ENCODE peak calls at places on chromosomes 12 and 14, in four cellular contexts. One of them, this sample, is unnamed.

GRCh38 chr14:63418020-63418419 is 99.3 kb upstream of the GPHB5 start:
- DNase-seq in trophoblast cell: no peak
- DNase-seq in neuronal stem cell: no peak
- DNase-seq in H1: no peak
- DNase-seq in this sample: no peak

GRCh38 chr14:26595922-26596721 is 1.7 kb downstream of the NOVA1 start:
- DNase-seq in trophoblast cell: no peak
- DNase-seq in neuronal stem cell: no peak
- DNase-seq in H1: no peak
- DNase-seq in this sample: peak; percentile 29

GRCh38 chr12:40325349-40325960 is 100.7 kb downstream of the LRRK2 start:
- DNase-seq in trophoblast cell: peak; percentile 58
- DNase-seq in neuronal stem cell: no peak
- DNase-seq in H1: no peak
- DNase-seq in this sample: peak; percentile 14

GRCh38 chr12:64946132-64946829 is 121.8 kb downstream of the TBC1D30 start:
- DNase-seq in trophoblast cell: no peak
- DNase-seq in neuronal stem cell: peak; percentile 11
- DNase-seq in H1: no peak
- DNase-seq in this sample: peak; percentile 11

GRCh38 chr12:89346741-89347324 is 5.5 kb downstream of the DUSP6 start:
- DNase-seq in trophoblast cell: peak; percentile 16
- DNase-seq in neuronal stem cell: no peak
- DNase-seq in H1: no peak
- DNase-seq in this sample: peak; percentile 85

GRCh38 chr14:61511558-61511924 is 183.8 kb upstream of the HIF1A start:
- DNase-seq in trophoblast cell: peak; percentile 26
- DNase-seq in neuronal stem cell: no peak
- DNase-seq in H1: no peak
- DNase-seq in this sample: no peak

GRCh38 chr14:76580967-76581366 is 180.3 kb upstream of the VASH1 start:
- DNase-seq in trophoblast cell: no peak
- DNase-seq in neuronal stem cell: no peak
- DNase-seq in H1: no peak
- DNase-seq in this sample: no peak

GRCh38 chr14:77458249-77458950 is 507 bp downstream of the AHSA1 start:
- DNase-seq in trophoblast cell: peak; percentile 73
- DNase-seq in neuronal stem cell: no peak
- DNase-seq in H1: no peak
- DNase-seq in this sample: peak; percentile 63

GRCh38 chr14:97692084-97692483 is 894.9 kb downstream of the VRK1 start:
- DNase-seq in trophoblast cell: no peak
- DNase-seq in neuronal stem cell: no peak
- DNase-seq in H1: no peak
- DNase-seq in this sample: no peak

GRCh38 chr12:69511469-69511868 is 41.3 kb downstream of the FRS2 start:
- DNase-seq in trophoblast cell: no peak
- DNase-seq in neuronal stem cell: no peak
- DNase-seq in H1: no peak
- DNase-seq in this sample: peak; percentile 35

GRCh38 chr14:57302883-57303282 is 34.1 kb downstream of the AP5M1 start:
- DNase-seq in trophoblast cell: peak; percentile 10
- DNase-seq in neuronal stem cell: no peak
- DNase-seq in H1: no peak
- DNase-seq in this sample: no peak

GRCh38 chr14:30610719-30611388 is 11.3 kb upstream of the SCFD1 start:
- DNase-seq in trophoblast cell: peak; percentile 47
- DNase-seq in neuronal stem cell: no peak
- DNase-seq in H1: no peak
- DNase-seq in this sample: peak; percentile 70

GRCh38 chr12:88469136-88469535 is 111.1 kb downstream of the KITLG start:
- DNase-seq in trophoblast cell: no peak
- DNase-seq in neuronal stem cell: no peak
- DNase-seq in H1: no peak
- DNase-seq in this sample: no peak

GRCh38 chr12:51866762-51867161 is 18.2 kb upstream of the FIGNL2 start:
- DNase-seq in trophoblast cell: peak; percentile 68
- DNase-seq in neuronal stem cell: no peak
- DNase-seq in H1: no peak
- DNase-seq in this sample: no peak

GRCh38 chr14:87059060-87059827 is 933.7 kb downstream of the GALC start:
- DNase-seq in trophoblast cell: no peak
- DNase-seq in neuronal stem cell: no peak
- DNase-seq in H1: no peak
- DNase-seq in this sample: no peak

GRCh38 chr12:132746621-132747020 is 15.0 kb downstream of the ANKLE2 start:
- DNase-seq in trophoblast cell: no peak
- DNase-seq in neuronal stem cell: no peak
- DNase-seq in H1: no peak
- DNase-seq in this sample: no peak

GRCh38 chr12:132740652-132741051 is 21.0 kb downstream of the ANKLE2 start:
- DNase-seq in trophoblast cell: no peak
- DNase-seq in neuronal stem cell: no peak
- DNase-seq in H1: no peak
- DNase-seq in this sample: no peak

GRCh38 chr12:132741620-132742019 is 20.0 kb downstream of the ANKLE2 start:
- DNase-seq in trophoblast cell: no peak
- DNase-seq in neuronal stem cell: no peak
- DNase-seq in H1: no peak
- DNase-seq in this sample: no peak

GRCh38 chr12:132740313-132740646 is 21.4 kb downstream of the ANKLE2 start:
- DNase-seq in trophoblast cell: no peak
- DNase-seq in neuronal stem cell: no peak
- DNase-seq in H1: no peak
- DNase-seq in this sample: no peak

GRCh38 chr12:132743831-132744230 is 17.8 kb downstream of the ANKLE2 start:
- DNase-seq in trophoblast cell: no peak
- DNase-seq in neuronal stem cell: no peak
- DNase-seq in H1: no peak
- DNase-seq in this sample: no peak
- H3K36me3 ChIP-seq in trophoblast cell: peaks cover 80% of the 10 kb centered on the region
- H3K36me3 ChIP-seq in neuronal stem cell: peaks cover 65% of the 10 kb centered on the region
- H3K36me3 ChIP-seq in H1: peaks cover 90% of the 10 kb centered on the region
- H3K36me3 ChIP-seq in this sample: peaks cover 76% of the 10 kb centered on the region

DNA sequence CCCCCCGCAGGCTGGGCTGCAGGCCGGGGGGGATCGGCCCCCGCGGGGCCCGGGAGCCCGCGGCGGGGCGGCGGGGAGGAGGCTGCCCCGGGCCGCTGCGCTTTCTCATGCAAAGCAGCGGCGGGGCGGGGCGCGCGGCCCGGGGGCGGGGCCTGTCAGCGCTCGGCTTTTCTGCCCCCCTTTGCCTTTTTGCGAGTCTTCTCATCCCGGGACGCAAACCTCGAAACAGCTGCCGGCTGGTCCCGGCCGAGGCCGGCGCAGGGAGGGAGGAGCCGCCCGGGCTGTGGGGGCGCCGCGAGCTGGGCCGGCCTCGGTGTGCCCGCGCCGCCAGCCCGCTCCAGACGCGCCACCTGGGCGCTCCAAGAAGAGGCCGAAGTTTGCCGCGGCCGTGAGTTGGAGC is at the start of gene FZD10:
- DNase-seq in trophoblast cell: peak; percentile 38
- DNase-seq in neuronal stem cell: peak; percentile 77
- DNase-seq in H1: no peak
- DNase-seq in this sample: peak; percentile 13
- H3K27me3 ChIP-seq in trophoblast cell: peaks cover 79% of the 10 kb centered on the region
- H3K27me3 ChIP-seq in neuronal stem cell: peaks cover 27% of the 10 kb centered on the region
- H3K27me3 ChIP-seq in H1: peaks cover 86% of the 10 kb centered on the region
- H3K27me3 ChIP-seq in this sample: peaks cover 79% of the 10 kb centered on the region

GRCh38 chr12:113155060-113155459 is 5.5 kb downstream of the CFAP73 start:
- DNase-seq in trophoblast cell: no peak
- DNase-seq in neuronal stem cell: no peak
- DNase-seq in H1: no peak
- DNase-seq in this sample: no peak

GRCh38 chr12:113151655-113152054 is 2.1 kb downstream of the CFAP73 start:
- DNase-seq in trophoblast cell: no peak
- DNase-seq in neuronal stem cell: no peak
- DNase-seq in H1: no peak
- DNase-seq in this sample: no peak

GRCh38 chr12:113154351-113154973 is 4.9 kb downstream of the CFAP73 start:
- DNase-seq in trophoblast cell: peak; percentile 34
- DNase-seq in neuronal stem cell: no peak
- DNase-seq in H1: peak; percentile 44
- DNase-seq in this sample: peak; percentile 25

GRCh38 chr12:113152196-113152834 is 2.8 kb downstream of the CFAP73 start:
- DNase-seq in trophoblast cell: no peak
- DNase-seq in neuronal stem cell: no peak
- DNase-seq in H1: no peak
- DNase-seq in this sample: no peak

GRCh38 chr12:113152835-113153814 is 3.6 kb downstream of the CFAP73 start:
- DNase-seq in trophoblast cell: peak; percentile 83
- DNase-seq in neuronal stem cell: no peak
- DNase-seq in H1: peak; percentile 51
- DNase-seq in this sample: peak; percentile 73
- H2BK12ac ChIP-seq in trophoblast cell: no peak overlapping the region
- H2BK12ac ChIP-seq in neuronal stem cell: no peak overlapping the region
- H2BK12ac ChIP-seq in H1: peak overlapping the region; percentile 84
- H2BK12ac ChIP-seq in this sample: no peak overlapping the region

GRCh38 chr12:57190821-57191220 is 25.8 kb upstream of the NXPH4 start:
- DNase-seq in trophoblast cell: no peak
- DNase-seq in neuronal stem cell: no peak
- DNase-seq in H1: no peak
- DNase-seq in this sample: no peak
- H3K36me3 ChIP-seq in trophoblast cell: peaks cover 100% of the 10 kb centered on the region
- H3K36me3 ChIP-seq in neuronal stem cell: peaks cover 90% of the 10 kb centered on the region
- H3K36me3 ChIP-seq in H1: peaks cover 89% of the 10 kb centered on the region
- H3K36me3 ChIP-seq in this sample: peaks cover 100% of the 10 kb centered on the region

This sample was measured in mesenchymal stem cell.